ENCODE peak calls at places on chromosomes 5 and 9, in nine cellular contexts. One of them, this sample, is unnamed.

GRCh38 chr5:166716856-166717492 is 1574.5 kb upstream of the WWC1 start:
- DNase-seq in osteocyte: no peak
- DNase-seq in stomach: no peak
- DNase-seq in kidney glomerular epithelial cell: no peak
- DNase-seq in NCI-H2081 treated with DMSO at 0.1 percent for 48 hours: no peak
- DNase-seq in activated CD4-positive, CD25-positive, alpha-beta regulatory T cell treated with anti-CD3 and anti-CD28 coated beads, Interleukin-2, amount 50 U/mL, for 16 hours: no peak
- DNase-seq in activated gamma-delta T cell treated with anti-CD3 and anti-CD28 coated beads, Interleukin-2, amount 50 U/mL, for 16 hours: no peak
- DNase-seq in stimulated activated CD8-positive, alpha-beta memory T cell treated with anti-CD3 and anti-CD28 coated beads, Interleukin-15, amount 100 ng/mL, for 4 hours: no peak
- DNase-seq in right atrium auricular region: no peak
- DNase-seq in this sample: no peak

GRCh38 chr5:179526978-179527377 is 23.4 kb upstream of the RUFY1 start:
- DNase-seq in osteocyte: no peak
- DNase-seq in stomach: no peak
- DNase-seq in kidney glomerular epithelial cell: no peak
- DNase-seq in NCI-H2081 treated with DMSO at 0.1 percent for 48 hours: no peak
- DNase-seq in activated CD4-positive, CD25-positive, alpha-beta regulatory T cell treated with anti-CD3 and anti-CD28 coated beads, Interleukin-2, amount 50 U/mL, for 16 hours: no peak
- DNase-seq in activated gamma-delta T cell treated with anti-CD3 and anti-CD28 coated beads, Interleukin-2, amount 50 U/mL, for 16 hours: no peak
- DNase-seq in stimulated activated CD8-positive, alpha-beta memory T cell treated with anti-CD3 and anti-CD28 coated beads, Interleukin-15, amount 100 ng/mL, for 4 hours: no peak
- DNase-seq in right atrium auricular region: no peak
- DNase-seq in this sample: no peak

GRCh38 chr9:93665128-93665565 is 88.8 kb downstream of the PHF2 start:
- DNase-seq in osteocyte: no peak
- DNase-seq in stomach: no peak
- DNase-seq in kidney glomerular epithelial cell: no peak
- DNase-seq in NCI-H2081 treated with DMSO at 0.1 percent for 48 hours: no peak
- DNase-seq in activated CD4-positive, CD25-positive, alpha-beta regulatory T cell treated with anti-CD3 and anti-CD28 coated beads, Interleukin-2, amount 50 U/mL, for 16 hours: no peak
- DNase-seq in activated gamma-delta T cell treated with anti-CD3 and anti-CD28 coated beads, Interleukin-2, amount 50 U/mL, for 16 hours: no peak
- DNase-seq in stimulated activated CD8-positive, alpha-beta memory T cell treated with anti-CD3 and anti-CD28 coated beads, Interleukin-15, amount 100 ng/mL, for 4 hours: no peak
- DNase-seq in right atrium auricular region: no peak
- DNase-seq in this sample: no peak

GRCh38 chr9:118929317-118929716 is 439.9 kb downstream of the BRINP1 start:
- DNase-seq in osteocyte: no peak
- DNase-seq in stomach: no peak
- DNase-seq in kidney glomerular epithelial cell: peak; percentile 90
- DNase-seq in NCI-H2081 treated with DMSO at 0.1 percent for 48 hours: no peak
- DNase-seq in activated CD4-positive, CD25-positive, alpha-beta regulatory T cell treated with anti-CD3 and anti-CD28 coated beads, Interleukin-2, amount 50 U/mL, for 16 hours: no peak
- DNase-seq in activated gamma-delta T cell treated with anti-CD3 and anti-CD28 coated beads, Interleukin-2, amount 50 U/mL, for 16 hours: no peak
- DNase-seq in stimulated activated CD8-positive, alpha-beta memory T cell treated with anti-CD3 and anti-CD28 coated beads, Interleukin-15, amount 100 ng/mL, for 4 hours: no peak
- DNase-seq in right atrium auricular region: no peak
- DNase-seq in this sample: no peak

GRCh38 chr5:55033568-55033967 is 9.5 kb downstream of the GZMK start:
- DNase-seq in osteocyte: no peak
- DNase-seq in stomach: no peak
- DNase-seq in kidney glomerular epithelial cell: no peak
- DNase-seq in NCI-H2081 treated with DMSO at 0.1 percent for 48 hours: no peak
- DNase-seq in activated CD4-positive, CD25-positive, alpha-beta regulatory T cell treated with anti-CD3 and anti-CD28 coated beads, Interleukin-2, amount 50 U/mL, for 16 hours: no peak
- DNase-seq in activated gamma-delta T cell treated with anti-CD3 and anti-CD28 coated beads, Interleukin-2, amount 50 U/mL, for 16 hours: no peak
- DNase-seq in stimulated activated CD8-positive, alpha-beta memory T cell treated with anti-CD3 and anti-CD28 coated beads, Interleukin-15, amount 100 ng/mL, for 4 hours: no peak
- DNase-seq in right atrium auricular region: no peak
- DNase-seq in this sample: no peak

GRCh38 chr5:105503950-105504349 is 1941.4 kb upstream of the NUDT12 start:
- DNase-seq in osteocyte: no peak
- DNase-seq in stomach: no peak
- DNase-seq in kidney glomerular epithelial cell: no peak
- DNase-seq in NCI-H2081 treated with DMSO at 0.1 percent for 48 hours: no peak
- DNase-seq in activated CD4-positive, CD25-positive, alpha-beta regulatory T cell treated with anti-CD3 and anti-CD28 coated beads, Interleukin-2, amount 50 U/mL, for 16 hours: no peak
- DNase-seq in activated gamma-delta T cell treated with anti-CD3 and anti-CD28 coated beads, Interleukin-2, amount 50 U/mL, for 16 hours: no peak
- DNase-seq in stimulated activated CD8-positive, alpha-beta memory T cell treated with anti-CD3 and anti-CD28 coated beads, Interleukin-15, amount 100 ng/mL, for 4 hours: no peak
- DNase-seq in right atrium auricular region: no peak
- DNase-seq in this sample: no peak

GRCh38 chr9:120928015-120928719 is 1.6 kb upstream of the TRAF1 start:
- DNase-seq in osteocyte: no peak
- DNase-seq in stomach: peak; percentile 51
- DNase-seq in kidney glomerular epithelial cell: no peak
- DNase-seq in NCI-H2081 treated with DMSO at 0.1 percent for 48 hours: no peak
- DNase-seq in activated CD4-positive, CD25-positive, alpha-beta regulatory T cell treated with anti-CD3 and anti-CD28 coated beads, Interleukin-2, amount 50 U/mL, for 16 hours: no peak
- DNase-seq in activated gamma-delta T cell treated with anti-CD3 and anti-CD28 coated beads, Interleukin-2, amount 50 U/mL, for 16 hours: no peak
- DNase-seq in stimulated activated CD8-positive, alpha-beta memory T cell treated with anti-CD3 and anti-CD28 coated beads, Interleukin-15, amount 100 ng/mL, for 4 hours: no peak
- DNase-seq in right atrium auricular region: no peak
- DNase-seq in this sample: no peak

GRCh38 chr5:53003144-53003543 is 14.0 kb downstream of the ITGA2 start:
- DNase-seq in osteocyte: no peak
- DNase-seq in stomach: no peak
- DNase-seq in kidney glomerular epithelial cell: no peak
- DNase-seq in NCI-H2081 treated with DMSO at 0.1 percent for 48 hours: no peak
- DNase-seq in activated CD4-positive, CD25-positive, alpha-beta regulatory T cell treated with anti-CD3 and anti-CD28 coated beads, Interleukin-2, amount 50 U/mL, for 16 hours: no peak
- DNase-seq in activated gamma-delta T cell treated with anti-CD3 and anti-CD28 coated beads, Interleukin-2, amount 50 U/mL, for 16 hours: no peak
- DNase-seq in stimulated activated CD8-positive, alpha-beta memory T cell treated with anti-CD3 and anti-CD28 coated beads, Interleukin-15, amount 100 ng/mL, for 4 hours: no peak
- DNase-seq in right atrium auricular region: no peak
- DNase-seq in this sample: no peak

GRCh38 chr9:122402403-122403268 is 31.8 kb downstream of the PTGS1 start:
- DNase-seq in osteocyte: no peak
- DNase-seq in stomach: no peak
- DNase-seq in kidney glomerular epithelial cell: peak; percentile 73
- DNase-seq in NCI-H2081 treated with DMSO at 0.1 percent for 48 hours: no peak
- DNase-seq in activated CD4-positive, CD25-positive, alpha-beta regulatory T cell treated with anti-CD3 and anti-CD28 coated beads, Interleukin-2, amount 50 U/mL, for 16 hours: no peak
- DNase-seq in activated gamma-delta T cell treated with anti-CD3 and anti-CD28 coated beads, Interleukin-2, amount 50 U/mL, for 16 hours: no peak
- DNase-seq in stimulated activated CD8-positive, alpha-beta memory T cell treated with anti-CD3 and anti-CD28 coated beads, Interleukin-15, amount 100 ng/mL, for 4 hours: peak; percentile 10
- DNase-seq in right atrium auricular region: no peak
- DNase-seq in this sample: no peak

GRCh38 chr5:169548315-169548714 is 35.3 kb upstream of the SPDL1 start:
- DNase-seq in osteocyte: no peak
- DNase-seq in stomach: no peak
- DNase-seq in kidney glomerular epithelial cell: peak; percentile 80
- DNase-seq in NCI-H2081 treated with DMSO at 0.1 percent for 48 hours: no peak
- DNase-seq in activated CD4-positive, CD25-positive, alpha-beta regulatory T cell treated with anti-CD3 and anti-CD28 coated beads, Interleukin-2, amount 50 U/mL, for 16 hours: no peak
- DNase-seq in activated gamma-delta T cell treated with anti-CD3 and anti-CD28 coated beads, Interleukin-2, amount 50 U/mL, for 16 hours: no peak
- DNase-seq in stimulated activated CD8-positive, alpha-beta memory T cell treated with anti-CD3 and anti-CD28 coated beads, Interleukin-15, amount 100 ng/mL, for 4 hours: no peak
- DNase-seq in right atrium auricular region: no peak
- DNase-seq in this sample: no peak